ENCODE peak calls at places on chromosomes 12 and 14, in eight cellular contexts. V, H, C, Z, T, N, D and M are unnamed samples.
A peak's percentile ranks its signal among the peaks of the same experiment; 100 is the strongest.

GRCh38 chr12:26402648-26403047 is 207.3 kb downstream of the SSPN start:
- DNase-seq in V (no peak), H (no peak), C (peak; percentile 76), Z (no peak), T (peak; percentile 4), N (peak; percentile 53), D (peak; percentile 65), M (no peak)

GRCh38 chr14:88706425-88706824 is 86.3 kb downstream of the EML5 start:
- DNase-seq in V (no peak), H (no peak), C (no peak), Z (no peak), T (peak; percentile 42), N (no peak), D (no peak), M (no peak)

GRCh38 chr14:79017561-79017960 is 847.4 kb downstream of the NRXN3 start:
- DNase-seq in V (no peak), H (no peak), C (no peak), Z (no peak), T (no peak), N (no peak), D (no peak), M (no peak)

GRCh38 chr12:102372112-102372511 is 108.3 kb downstream of the IGF1 start:
- DNase-seq in V (no peak), H (no peak), C (no peak), Z (peak; percentile 5), T (peak; percentile 16), N (no peak), D (no peak), M (no peak)

GRCh38 chr12:124898200-124898950 is 16.1 kb downstream of the UBC start:
- DNase-seq in V (peak; percentile 71), H (peak; percentile 71), C (peak; percentile 78), Z (peak; percentile 40), T (no peak), N (no peak), D (peak; percentile 72), M (peak; percentile 65)

GRCh38 chr14:52069617-52070431 is 965 bp upstream of the NID2 start:
- DNase-seq in V (no peak), H (no peak), C (no peak), Z (peak; percentile 59), T (peak; percentile 67), N (no peak), D (no peak), M (no peak)

GRCh38 chr12:45557020-45557419 is 172.5 kb upstream of the ARID2 start:
- DNase-seq in V (no peak), H (no peak), C (no peak), Z (no peak), T (no peak), N (no peak), D (no peak), M (no peak)

GRCh38 chr12:26746315-26746714 is 86.7 kb downstream of the ITPR2 start:
- DNase-seq in V (no peak), H (no peak), C (no peak), Z (peak; percentile 37), T (peak; percentile 91), N (no peak), D (no peak), M (peak; percentile 15)

GRCh38 chr12:13573698-13574321 is 377.3 kb downstream of the EMP1 start:
- DNase-seq in V (no peak), H (no peak), C (no peak), Z (peak; percentile 58), T (peak; percentile 46), N (peak; percentile 34), D (no peak), M (no peak)

GRCh38 chr14:103649001-103649400 is 20.0 kb downstream of the KLC1 start:
- DNase-seq in V (no peak), H (no peak), C (no peak), Z (no peak), T (no peak), N (no peak), D (no peak), M (no peak)

GRCh38 chr12:67339530-67339929 is 70.4 kb downstream of the CAND1 start:
- DNase-seq in V (no peak), H (no peak), C (no peak), Z (no peak), T (no peak), N (no peak), D (no peak), M (no peak)

GRCh38 chr12:112218150-112218549 is 92.8 kb downstream of the TRAFD1 start:
- DNase-seq in V (no peak), H (no peak), C (no peak), Z (peak; percentile 21), T (peak; percentile 24), N (no peak), D (no peak), M (no peak)

GRCh38 chr12:113130457-113131135 is 5.0 kb downstream of the RASAL1 start:
- DNase-seq in V (no peak), H (peak; percentile 43), C (peak; percentile 93), Z (no peak), T (no peak), N (no peak), D (no peak), M (no peak)

GRCh38 chr12:71780207-71780822 is 25.7 kb downstream of the RAB21 start:
- DNase-seq in V (peak; percentile 41), H (no peak), C (peak; percentile 76), Z (peak; percentile 60), T (no peak), N (no peak), D (peak; percentile 29), M (peak; percentile 28)

GRCh38 chr12:123892853-123893252 is 79.8 kb downstream of the CCDC92 start:
- DNase-seq in V (no peak), H (no peak), C (no peak), Z (no peak), T (no peak), N (no peak), D (no peak), M (no peak)

GRCh38 chr12:67355428-67356385 is 86.5 kb downstream of the CAND1 start:
- DNase-seq in V (no peak), H (no peak), C (peak; percentile 51), Z (peak; percentile 82), T (peak; percentile 57), N (no peak), D (no peak), M (peak; percentile 28)

GRCh38 chr12:56029666-56030293 is 8.9 kb downstream of the IKZF4 start:
- DNase-seq in V (peak; percentile 43), H (no peak), C (peak; percentile 83), Z (peak; percentile 84), T (peak; percentile 42), N (no peak), D (peak; percentile 37), M (peak; percentile 64)

GRCh38 chr12:93667672-93668071 is 9.5 kb upstream of the CRADD start:
- DNase-seq in V (no peak), H (no peak), C (no peak), Z (no peak), T (peak; percentile 18), N (no peak), D (no peak), M (no peak)

DNA sequence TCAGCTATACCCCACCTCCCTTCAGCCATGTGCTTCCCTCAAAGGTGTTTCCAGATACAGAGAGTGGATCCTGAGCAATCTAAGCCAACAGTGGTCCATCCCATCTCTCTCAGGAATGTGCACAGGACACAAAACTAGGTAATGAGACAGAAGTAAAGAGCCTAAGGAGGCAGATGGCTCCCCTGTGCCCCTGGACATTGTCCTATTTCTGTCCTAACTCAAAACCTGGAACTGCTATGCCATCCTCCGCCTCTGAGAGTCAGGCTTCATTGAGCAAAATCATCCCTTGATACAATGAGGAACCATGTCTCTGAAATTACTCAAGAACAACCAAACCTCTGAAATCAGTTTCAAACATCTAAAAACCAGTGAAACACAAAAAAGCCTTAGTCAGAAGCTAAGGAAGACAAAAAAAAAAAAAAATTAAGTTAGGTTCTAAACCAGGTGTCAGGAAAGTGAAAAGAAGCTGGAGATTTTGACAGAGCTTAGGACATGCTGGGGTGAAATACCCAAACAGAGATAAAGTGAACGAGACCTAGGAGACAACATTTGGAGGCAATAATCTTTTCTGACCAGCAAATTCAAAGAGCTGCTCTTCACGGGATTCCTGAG is 200.3 kb upstream of the PLEKHG7 start:
- DNase-seq in V (no peak), H (no peak), C (no peak), Z (peak; percentile 8), T (no peak), N (no peak), D (no peak), M (peak; percentile 19)
- TF ChIP-seq CTCF in V (no peak), H (peak; percentile 36), C (peak; percentile 56), Z (peak; percentile 16), T (no peak), N (peak; percentile 3), D (no peak), M (peak; percentile 54)

DNA sequence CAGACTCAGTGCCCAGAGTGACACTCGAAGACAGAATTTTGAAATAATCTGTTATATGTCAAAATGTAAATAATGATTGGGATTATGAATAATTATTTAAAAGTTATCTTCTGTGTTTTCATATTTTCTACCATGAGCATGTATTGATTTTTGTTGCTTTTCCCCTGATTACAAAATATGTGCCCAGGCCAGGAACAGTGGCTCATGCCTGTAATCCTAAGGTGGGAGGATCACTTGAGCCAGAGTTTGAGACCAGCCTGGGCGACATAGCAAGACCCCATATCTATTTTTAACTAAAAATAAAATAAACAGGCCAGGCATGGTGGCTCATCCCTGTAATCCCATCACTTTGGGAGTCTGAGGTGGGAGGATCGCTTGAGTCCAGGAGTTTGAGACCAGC is 13.5 kb downstream of the PSMA6 start:
- DNase-seq in V (no peak), H (no peak), C (no peak), Z (no peak), T (no peak), N (no peak), D (no peak), M (no peak)
- TF ChIP-seq CTCF in V (no peak), H (no peak), C (no peak), Z (no peak), T (no peak), N (no peak), D (no peak), M (no peak)

GRCh38 chr12:116294464-116295002 is 17.0 kb upstream of the MED13L start:
- DNase-seq in V (no peak), H (no peak), C (no peak), Z (no peak), T (no peak), N (no peak), D (no peak), M (no peak)
- TF ChIP-seq CTCF in V (no peak), H (no peak), C (no peak), Z (no peak), T (no peak), N (no peak), D (no peak), M (no peak)

DNA sequence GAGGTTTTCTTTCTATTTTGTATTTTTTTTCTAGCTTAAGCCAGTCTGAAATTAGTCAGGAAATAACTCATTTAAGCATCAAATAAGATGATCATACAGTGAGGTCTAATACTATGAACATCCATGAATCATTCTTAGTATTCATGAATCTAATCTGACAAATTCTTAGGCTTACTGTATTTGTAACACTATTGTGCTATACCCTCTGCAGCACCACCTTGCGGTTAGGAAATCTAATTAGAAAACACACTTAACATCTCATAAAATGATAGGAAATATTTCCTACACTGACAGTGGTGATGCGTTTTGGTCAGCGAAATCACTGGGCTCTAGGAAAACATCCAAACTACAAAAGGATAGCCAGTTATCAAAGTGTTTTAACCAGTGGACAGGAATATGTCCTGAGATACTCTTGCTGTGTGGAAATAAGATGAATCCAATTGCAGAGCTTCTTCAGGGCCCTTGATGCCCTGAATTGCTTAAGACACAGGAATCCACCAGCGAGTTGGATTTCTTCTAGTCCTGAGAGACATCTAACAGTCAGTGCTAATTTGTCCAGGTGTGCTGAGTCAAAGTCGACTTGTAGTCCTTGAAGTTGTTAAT is 109.3 kb upstream of the MYF6 start:
- DNase-seq in V (no peak), H (no peak), C (peak; percentile 60), Z (peak; percentile 81), T (peak; percentile 81), N (peak; percentile 5), D (no peak), M (no peak)
- TF ChIP-seq CTCF in V (no peak), H (peak; percentile 23), C (peak; percentile 75), Z (peak; percentile 54), T (peak; percentile 55), N (peak; percentile 27), D (no peak), M (peak; percentile 24)